ENCODE peak calls at places on chromosome 13, in six cellular contexts. One of them, this sample, is unnamed.

GRCh38 chr13:96229356-96229755 is 139.4 kb downstream of the HS6ST3 start:
- DNase-seq in endothelial cell of umbilical vein: peak
- DNase-seq in K562: peak
- DNase-seq in WTC11: no peak
- DNase-seq in HepG2: peak
- DNase-seq in H1: no peak
- DNase-seq in this sample: no peak

GRCh38 chr13:85729296-85729695 is 69.9 kb downstream of the SLITRK6 start:
- DNase-seq in endothelial cell of umbilical vein: no peak
- DNase-seq in K562: no peak
- DNase-seq in WTC11: no peak
- DNase-seq in HepG2: no peak
- DNase-seq in H1: no peak
- DNase-seq in this sample: no peak

GRCh38 chr13:87255394-87255793 is 415.8 kb upstream of the SLITRK5 start:
- DNase-seq in endothelial cell of umbilical vein: no peak
- DNase-seq in K562: no peak
- DNase-seq in WTC11: no peak
- DNase-seq in HepG2: no peak
- DNase-seq in H1: no peak
- DNase-seq in this sample: no peak

GRCh38 chr13:106400282-106400681 is 135.2 kb downstream of the EFNB2 start:
- DNase-seq in endothelial cell of umbilical vein: no peak
- DNase-seq in K562: no peak
- DNase-seq in WTC11: no peak
- DNase-seq in HepG2: no peak
- DNase-seq in H1: no peak
- DNase-seq in this sample: no peak

GRCh38 chr13:66723606-66724005 is 506.5 kb downstream of the PCDH9 start:
- DNase-seq in endothelial cell of umbilical vein: no peak
- DNase-seq in K562: no peak
- DNase-seq in WTC11: no peak
- DNase-seq in HepG2: no peak
- DNase-seq in H1: no peak
- DNase-seq in this sample: no peak

GRCh38 chr13:30464496-30465351 is 1.0 kb downstream of the HMGB1 start:
- DNase-seq in endothelial cell of umbilical vein: no peak
- DNase-seq in K562: peak
- DNase-seq in WTC11: peak
- DNase-seq in HepG2: peak
- DNase-seq in H1: peak
- DNase-seq in this sample: peak

GRCh38 chr13:42760949-42761348 is 20.4 kb upstream of the FAM216B start:
- DNase-seq in endothelial cell of umbilical vein: no peak
- DNase-seq in K562: no peak
- DNase-seq in WTC11: no peak
- DNase-seq in HepG2: no peak
- DNase-seq in H1: no peak
- DNase-seq in this sample: no peak

GRCh38 chr13:51806571-51806970 is 2.6 kb upstream of the DHRS12 start:
- DNase-seq in endothelial cell of umbilical vein: peak
- DNase-seq in K562: no peak
- DNase-seq in WTC11: no peak
- DNase-seq in HepG2: no peak
- DNase-seq in H1: no peak
- DNase-seq in this sample: peak

GRCh38 chr13:21060063-21060826 is 1.1 kb downstream of the LATS2 start:
- DNase-seq in endothelial cell of umbilical vein: peak
- DNase-seq in K562: no peak
- DNase-seq in WTC11: peak
- DNase-seq in HepG2: no peak
- DNase-seq in H1: peak
- DNase-seq in this sample: no peak

GRCh38 chr13:32023698-32024097 is 7.9 kb upstream of the FRY start:
- DNase-seq in endothelial cell of umbilical vein: peak
- DNase-seq in K562: no peak
- DNase-seq in WTC11: no peak
- DNase-seq in HepG2: no peak
- DNase-seq in H1: no peak
- DNase-seq in this sample: no peak

GRCh38 chr13:60654405-60654804 is 257.4 kb downstream of the TDRD3 start:
- DNase-seq in endothelial cell of umbilical vein: peak
- DNase-seq in K562: no peak
- DNase-seq in WTC11: peak
- DNase-seq in HepG2: peak
- DNase-seq in H1: no peak
- DNase-seq in this sample: no peak

GRCh38 chr13:98489446-98490194 is 87.3 kb downstream of the STK24 start:
- DNase-seq in endothelial cell of umbilical vein: no peak
- DNase-seq in K562: no peak
- DNase-seq in WTC11: no peak
- DNase-seq in HepG2: no peak
- DNase-seq in H1: no peak
- DNase-seq in this sample: no peak

GRCh38 chr13:60047943-60048342 is 115.8 kb downstream of the DIAPH3 start:
- DNase-seq in endothelial cell of umbilical vein: no peak
- DNase-seq in K562: no peak
- DNase-seq in WTC11: no peak
- DNase-seq in HepG2: no peak
- DNase-seq in H1: no peak
- DNase-seq in this sample: no peak

GRCh38 chr13:107348931-107349330 is 781.0 kb upstream of the ARGLU1 start:
- DNase-seq in endothelial cell of umbilical vein: no peak
- DNase-seq in K562: no peak
- DNase-seq in WTC11: no peak
- DNase-seq in HepG2: no peak
- DNase-seq in H1: no peak
- DNase-seq in this sample: no peak

GRCh38 chr13:98274921-98275487 is 97.9 kb upstream of the RNF113B start:
- DNase-seq in endothelial cell of umbilical vein: no peak
- DNase-seq in K562: no peak
- DNase-seq in WTC11: no peak
- DNase-seq in HepG2: no peak
- DNase-seq in H1: no peak
- DNase-seq in this sample: no peak

GRCh38 chr13:30159446-30159839 is 147.9 kb downstream of the KATNAL1 start:
- DNase-seq in endothelial cell of umbilical vein: no peak
- DNase-seq in K562: no peak
- DNase-seq in WTC11: no peak
- DNase-seq in HepG2: no peak
- DNase-seq in H1: no peak
- DNase-seq in this sample: no peak

GRCh38 chr13:84446972-84447700 is 564.9 kb upstream of the SLITRK1 start:
- DNase-seq in endothelial cell of umbilical vein: no peak
- DNase-seq in K562: no peak
- DNase-seq in WTC11: no peak
- DNase-seq in HepG2: no peak
- DNase-seq in H1: peak
- DNase-seq in this sample: no peak

GRCh38 chr13:59247166-59247565 is 916.6 kb downstream of the DIAPH3 start:
- DNase-seq in endothelial cell of umbilical vein: peak
- DNase-seq in K562: no peak
- DNase-seq in WTC11: peak
- DNase-seq in HepG2: no peak
- DNase-seq in H1: no peak
- DNase-seq in this sample: no peak

GRCh38 chr13:21541980-21542379 is 62.0 kb downstream of the MICU2 start:
- DNase-seq in endothelial cell of umbilical vein: no peak
- DNase-seq in K562: no peak
- DNase-seq in WTC11: no peak
- DNase-seq in HepG2: no peak
- DNase-seq in H1: no peak
- DNase-seq in this sample: no peak

GRCh38 chr13:108437496-108437895 is 168.0 kb downstream of the TNFSF13B start:
- DNase-seq in endothelial cell of umbilical vein: no peak
- DNase-seq in K562: no peak
- DNase-seq in WTC11: no peak
- DNase-seq in HepG2: no peak
- DNase-seq in H1: no peak
- DNase-seq in this sample: no peak

GRCh38 chr13:40476175-40476958 is 190.1 kb downstream of the FOXO1 start:
- DNase-seq in endothelial cell of umbilical vein: peak
- DNase-seq in K562: no peak
- DNase-seq in WTC11: no peak
- DNase-seq in HepG2: peak
- DNase-seq in H1: no peak
- DNase-seq in this sample: no peak

GRCh38 chr13:108915095-108915633 is 285.8 kb downstream of the MYO16 start:
- DNase-seq in endothelial cell of umbilical vein: peak
- DNase-seq in K562: no peak
- DNase-seq in WTC11: no peak
- DNase-seq in HepG2: peak
- DNase-seq in H1: no peak
- DNase-seq in this sample: no peak

GRCh38 chr13:51618626-51619025 is 34.4 kb downstream of the WDFY2 start:
- DNase-seq in endothelial cell of umbilical vein: no peak
- DNase-seq in K562: no peak
- DNase-seq in WTC11: no peak
- DNase-seq in HepG2: no peak
- DNase-seq in H1: no peak
- DNase-seq in this sample: no peak

GRCh38 chr13:49307365-49307764 is 59.6 kb downstream of the CDADC1 start:
- DNase-seq in endothelial cell of umbilical vein: no peak
- DNase-seq in K562: no peak
- DNase-seq in WTC11: no peak
- DNase-seq in HepG2: no peak
- DNase-seq in H1: no peak
- DNase-seq in this sample: no peak

GRCh38 chr13:21949818-21950429 is 279.1 kb downstream of the FGF9 start:
- DNase-seq in endothelial cell of umbilical vein: no peak
- DNase-seq in K562: no peak
- DNase-seq in WTC11: no peak
- DNase-seq in HepG2: no peak
- DNase-seq in H1: no peak
- DNase-seq in this sample: no peak

GRCh38 chr13:40060318-40061007 is 405.0 kb downstream of the COG6 start:
- DNase-seq in endothelial cell of umbilical vein: no peak
- DNase-seq in K562: no peak
- DNase-seq in WTC11: no peak
- DNase-seq in HepG2: no peak
- DNase-seq in H1: no peak
- DNase-seq in this sample: no peak

GRCh38 chr13:101623469-101624209 is 171.2 kb downstream of the ITGBL1 start:
- DNase-seq in endothelial cell of umbilical vein: peak
- DNase-seq in K562: no peak
- DNase-seq in WTC11: no peak
- DNase-seq in HepG2: peak
- DNase-seq in H1: no peak
- DNase-seq in this sample: no peak

GRCh38 chr13:42769650-42770049 is 11.7 kb upstream of the FAM216B start:
- DNase-seq in endothelial cell of umbilical vein: no peak
- DNase-seq in K562: no peak
- DNase-seq in WTC11: no peak
- DNase-seq in HepG2: no peak
- DNase-seq in H1: no peak
- DNase-seq in this sample: no peak

GRCh38 chr13:92802776-92803175 is 423.8 kb upstream of the GPC6 start:
- DNase-seq in endothelial cell of umbilical vein: no peak
- DNase-seq in K562: no peak
- DNase-seq in WTC11: no peak
- DNase-seq in HepG2: no peak
- DNase-seq in H1: no peak
- DNase-seq in this sample: no peak

GRCh38 chr13:71618154-71618553 is 248.8 kb downstream of the DACH1 start:
- DNase-seq in endothelial cell of umbilical vein: peak
- DNase-seq in K562: no peak
- DNase-seq in WTC11: no peak
- DNase-seq in HepG2: no peak
- DNase-seq in H1: no peak
- DNase-seq in this sample: no peak

DNA sequence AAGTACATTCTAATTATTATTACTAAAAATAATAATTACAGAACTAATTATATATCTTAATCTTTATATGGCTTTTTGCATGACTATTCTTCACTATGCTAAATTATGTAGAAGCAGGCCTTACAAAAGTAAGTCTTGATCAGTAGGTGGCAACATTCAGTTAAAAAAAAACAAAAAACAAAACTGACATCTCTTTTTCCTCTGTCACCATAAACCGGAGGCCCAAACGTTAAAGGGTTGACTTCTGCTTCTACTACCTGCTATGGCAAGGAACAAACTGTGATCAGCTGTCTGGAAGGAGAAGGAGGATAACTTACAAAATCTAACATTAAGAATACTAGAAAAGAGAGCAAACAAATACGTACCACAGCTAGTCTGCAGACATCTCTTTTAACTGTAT is 1525.6 kb downstream of the SLITRK1 start:
- DNase-seq in endothelial cell of umbilical vein: no peak
- DNase-seq in K562: no peak
- DNase-seq in WTC11: no peak
- DNase-seq in HepG2: no peak
- DNase-seq in H1: no peak
- DNase-seq in this sample: no peak
- TF ChIP-seq JUN in endothelial cell of umbilical vein: no peak
- TF ChIP-seq JUN in K562: no peak
- TF ChIP-seq JUN in WTC11: no peak
- TF ChIP-seq JUN in HepG2: no peak
- TF ChIP-seq JUN in H1: no peak
- TF ChIP-seq JUN in this sample: no peak

GRCh38 chr13:52827839-52828238 is 20.6 kb downstream of the PCDH8 start:
- DNase-seq in endothelial cell of umbilical vein: no peak
- DNase-seq in K562: no peak
- DNase-seq in WTC11: no peak
- DNase-seq in HepG2: no peak
- DNase-seq in H1: no peak
- DNase-seq in this sample: no peak
- TF ChIP-seq JUN in endothelial cell of umbilical vein: no peak
- TF ChIP-seq JUN in K562: no peak
- TF ChIP-seq JUN in WTC11: no peak
- TF ChIP-seq JUN in HepG2: no peak
- TF ChIP-seq JUN in H1: no peak
- TF ChIP-seq JUN in this sample: no peak

DNA sequence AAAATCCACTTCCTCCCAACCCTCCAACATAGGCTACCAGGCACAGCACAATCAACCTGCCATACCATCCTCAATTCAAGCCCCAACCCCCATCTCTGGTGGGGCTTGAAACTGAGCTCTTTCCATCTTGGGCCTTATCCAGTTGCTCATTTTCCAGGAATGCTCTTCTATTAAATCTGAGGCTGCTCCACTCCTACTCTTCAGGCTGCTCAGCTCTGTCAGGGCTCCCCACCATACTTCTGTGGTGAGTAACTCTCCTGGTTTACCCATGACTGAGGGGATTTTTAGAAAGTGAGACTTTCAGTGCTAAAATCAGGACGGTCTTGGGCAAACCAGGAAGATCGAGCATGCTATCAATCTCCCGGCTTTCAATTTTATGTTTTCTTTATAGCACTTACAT is 512.8 kb downstream of the LMO7 start:
- DNase-seq in endothelial cell of umbilical vein: no peak
- DNase-seq in K562: no peak
- DNase-seq in WTC11: no peak
- DNase-seq in HepG2: no peak
- DNase-seq in H1: no peak
- DNase-seq in this sample: no peak
- TF ChIP-seq JUN in endothelial cell of umbilical vein: no peak
- TF ChIP-seq JUN in K562: no peak
- TF ChIP-seq JUN in WTC11: no peak
- TF ChIP-seq JUN in HepG2: no peak
- TF ChIP-seq JUN in H1: no peak
- TF ChIP-seq JUN in this sample: no peak

GRCh38 chr13:104253063-104253680 is 1187.0 kb upstream of the SLC10A2 start:
- DNase-seq in endothelial cell of umbilical vein: peak
- DNase-seq in K562: no peak
- DNase-seq in WTC11: no peak
- DNase-seq in HepG2: no peak
- DNase-seq in H1: no peak
- DNase-seq in this sample: no peak
- TF ChIP-seq JUN in endothelial cell of umbilical vein: no peak
- TF ChIP-seq JUN in K562: no peak
- TF ChIP-seq JUN in WTC11: no peak
- TF ChIP-seq JUN in HepG2: no peak
- TF ChIP-seq JUN in H1: no peak
- TF ChIP-seq JUN in this sample: no peak

This sample was measured in A549.